ENCODE peak calls at places on chromosomes 5 and 9, in four cellular contexts. One of them, this sample, is unnamed.

GRCh38 chr5:147731708-147732551 is 50.6 kb downstream of the JAKMIP2 start:
- DNase-seq in upper lobe of right lung: no peak
- DNase-seq in lower lobe of right lung: no peak
- DNase-seq in body of pancreas: no peak
- DNase-seq in this sample: no peak

GRCh38 chr9:93127395-93127911 is 6.6 kb downstream of the NINJ1 start:
- DNase-seq in upper lobe of right lung: peak; percentile 83
- DNase-seq in lower lobe of right lung: peak; percentile 77
- DNase-seq in body of pancreas: no peak
- DNase-seq in this sample: no peak

GRCh38 chr9:85969727-85970126 is 28.8 kb downstream of the NAA35 start:
- DNase-seq in upper lobe of right lung: no peak
- DNase-seq in lower lobe of right lung: no peak
- DNase-seq in body of pancreas: no peak
- DNase-seq in this sample: no peak

GRCh38 chr5:133227897-133228296 is 176.1 kb downstream of the HSPA4 start:
- DNase-seq in upper lobe of right lung: no peak
- DNase-seq in lower lobe of right lung: no peak
- DNase-seq in body of pancreas: no peak
- DNase-seq in this sample: no peak

GRCh38 chr5:132777209-132778069 is at the start of gene SEPTIN8:
- DNase-seq in upper lobe of right lung: peak; percentile 78
- DNase-seq in lower lobe of right lung: peak; percentile 59
- DNase-seq in body of pancreas: peak; percentile 64
- DNase-seq in this sample: peak; percentile 55

GRCh38 chr9:107593224-107593870 is 103.8 kb upstream of the KLF4 start:
- DNase-seq in upper lobe of right lung: no peak
- DNase-seq in lower lobe of right lung: no peak
- DNase-seq in body of pancreas: no peak
- DNase-seq in this sample: no peak

GRCh38 chr5:122880749-122881148 is 35.3 kb downstream of the SNX24 start:
- DNase-seq in upper lobe of right lung: no peak
- DNase-seq in lower lobe of right lung: no peak
- DNase-seq in body of pancreas: no peak
- DNase-seq in this sample: no peak

GRCh38 chr9:121599186-121599871 is 52.1 kb upstream of the DAB2IP start:
- DNase-seq in upper lobe of right lung: peak; percentile 96
- DNase-seq in lower lobe of right lung: peak; percentile 93
- DNase-seq in body of pancreas: peak; percentile 96
- DNase-seq in this sample: peak; percentile 92

GRCh38 chr5:76838481-76839261 is 11.1 kb upstream of the S100Z start:
- DNase-seq in upper lobe of right lung: no peak
- DNase-seq in lower lobe of right lung: no peak
- DNase-seq in body of pancreas: peak; percentile 21
- DNase-seq in this sample: no peak

GRCh38 chr5:94010814-94011213 is 269.4 kb upstream of the POU5F2 start:
- DNase-seq in upper lobe of right lung: no peak
- DNase-seq in lower lobe of right lung: no peak
- DNase-seq in body of pancreas: no peak
- DNase-seq in this sample: no peak

GRCh38 chr5:150588495-150588890 is 52.0 kb upstream of the SYNPO start:
- DNase-seq in upper lobe of right lung: peak; percentile 18
- DNase-seq in lower lobe of right lung: no peak
- DNase-seq in body of pancreas: no peak
- DNase-seq in this sample: no peak

GRCh38 chr9:16413509-16414016 is 456.9 kb downstream of the BNC2 start:
- DNase-seq in upper lobe of right lung: no peak
- DNase-seq in lower lobe of right lung: no peak
- DNase-seq in body of pancreas: no peak
- DNase-seq in this sample: no peak

GRCh38 chr9:2723666-2724065 is 6.4 kb downstream of the KCNV2 start:
- DNase-seq in upper lobe of right lung: no peak
- DNase-seq in lower lobe of right lung: no peak
- DNase-seq in body of pancreas: no peak
- DNase-seq in this sample: no peak

GRCh38 chr5:115621365-115621900 is 4.4 kb downstream of the TMED7 start:
- DNase-seq in upper lobe of right lung: no peak
- DNase-seq in lower lobe of right lung: no peak
- DNase-seq in body of pancreas: no peak
- DNase-seq in this sample: no peak

GRCh38 chr5:173291722-173292658 is 36.2 kb downstream of the STC2 start:
- DNase-seq in upper lobe of right lung: no peak
- DNase-seq in lower lobe of right lung: no peak
- DNase-seq in body of pancreas: no peak
- DNase-seq in this sample: no peak

GRCh38 chr5:140634103-140634502 is 1.1 kb upstream of the CD14 start:
- DNase-seq in upper lobe of right lung: no peak
- DNase-seq in lower lobe of right lung: no peak
- DNase-seq in body of pancreas: no peak
- DNase-seq in this sample: no peak

GRCh38 chr5:78803386-78803785 is 154.8 kb upstream of the LHFPL2 start:
- DNase-seq in upper lobe of right lung: peak; percentile 65
- DNase-seq in lower lobe of right lung: no peak
- DNase-seq in body of pancreas: peak; percentile 42
- DNase-seq in this sample: no peak

DNA sequence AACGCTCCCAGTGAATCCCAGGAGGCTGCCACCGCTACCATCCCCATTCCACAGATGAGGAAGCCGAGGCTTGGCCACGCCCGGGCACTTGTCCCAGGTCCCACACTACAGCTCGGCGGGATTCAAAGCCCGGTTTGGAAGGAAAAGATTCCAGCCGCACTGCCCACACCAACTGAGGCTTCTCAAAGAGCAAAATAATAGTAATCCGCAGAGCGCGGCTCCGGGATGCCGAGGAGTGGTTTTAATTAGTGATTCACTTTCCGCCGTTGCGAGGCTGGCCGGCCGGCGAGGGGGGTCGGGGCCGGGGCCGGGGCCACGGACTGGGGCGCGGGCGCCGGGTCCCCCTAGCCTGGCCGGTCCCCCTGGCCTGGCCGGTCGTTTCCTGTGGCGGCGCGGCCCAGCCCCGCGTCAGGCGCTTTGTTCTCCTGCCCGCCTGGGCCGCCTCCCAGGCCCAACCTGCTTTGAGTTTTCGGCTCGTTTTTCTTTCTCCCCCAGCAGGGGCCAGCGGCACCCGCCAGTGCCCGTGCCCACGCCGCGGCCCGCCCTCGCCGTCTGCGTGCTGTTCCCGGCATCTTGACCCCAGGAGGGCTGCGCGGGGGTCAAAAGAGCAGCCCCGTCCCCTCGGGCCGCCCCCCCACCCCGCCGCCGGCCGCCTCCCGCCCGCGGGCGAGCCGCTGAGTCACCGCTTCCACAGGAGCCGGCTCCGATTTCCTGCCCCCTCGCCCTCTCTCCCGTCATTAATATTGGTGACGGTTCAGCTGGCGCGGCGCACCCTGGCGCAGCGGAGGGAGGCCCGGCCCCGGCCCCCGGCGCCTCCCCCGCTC is 31.2 kb downstream of the FGF18 start:
- DNase-seq in upper lobe of right lung: no peak
- DNase-seq in lower lobe of right lung: peak; percentile 57
- DNase-seq in body of pancreas: peak; percentile 45
- DNase-seq in this sample: peak; percentile 48
- H3K27ac ChIP-seq in upper lobe of right lung: peak overlapping the region; percentile 83
- H3K27ac ChIP-seq in lower lobe of right lung: peak overlapping the region; percentile 81
- H3K27ac ChIP-seq in body of pancreas: peak overlapping the region; percentile 1
- H3K27ac ChIP-seq in this sample: peak overlapping the region; percentile 85

GRCh38 chr5:135120951-135121350 is 86.9 kb upstream of the PITX1 start:
- DNase-seq in upper lobe of right lung: peak; percentile 51
- DNase-seq in lower lobe of right lung: no peak
- DNase-seq in body of pancreas: no peak
- DNase-seq in this sample: no peak
- TF ChIP-seq CTCF in upper lobe of right lung: no peak
- TF ChIP-seq CTCF in lower lobe of right lung: no peak
- TF ChIP-seq CTCF in body of pancreas: no peak
- TF ChIP-seq CTCF in this sample: no peak

GRCh38 chr5:80124519-80124918 is 89.4 kb downstream of the THBS4 start:
- DNase-seq in upper lobe of right lung: no peak
- DNase-seq in lower lobe of right lung: no peak
- DNase-seq in body of pancreas: no peak
- DNase-seq in this sample: no peak

GRCh38 chr5:80124111-80124510 is 89.0 kb downstream of the THBS4 start:
- DNase-seq in upper lobe of right lung: no peak
- DNase-seq in lower lobe of right lung: no peak
- DNase-seq in body of pancreas: no peak
- DNase-seq in this sample: no peak

GRCh38 chr5:80127037-80127642 is 92.0 kb downstream of the THBS4 start:
- DNase-seq in upper lobe of right lung: no peak
- DNase-seq in lower lobe of right lung: no peak
- DNase-seq in body of pancreas: no peak
- DNase-seq in this sample: no peak

GRCh38 chr5:80125962-80126480 is 90.9 kb downstream of the THBS4 start:
- DNase-seq in upper lobe of right lung: no peak
- DNase-seq in lower lobe of right lung: no peak
- DNase-seq in body of pancreas: no peak
- DNase-seq in this sample: no peak

GRCh38 chr5:80125022-80125961 is 90.1 kb downstream of the THBS4 start:
- DNase-seq in upper lobe of right lung: no peak
- DNase-seq in lower lobe of right lung: no peak
- DNase-seq in body of pancreas: no peak
- DNase-seq in this sample: no peak
- H3K27ac ChIP-seq in upper lobe of right lung: peak overlapping the region; percentile 44
- H3K27ac ChIP-seq in lower lobe of right lung: peak overlapping the region; percentile 26
- H3K27ac ChIP-seq in body of pancreas: peak overlapping the region; percentile 52
- H3K27ac ChIP-seq in this sample: no peak overlapping the region

DNA sequence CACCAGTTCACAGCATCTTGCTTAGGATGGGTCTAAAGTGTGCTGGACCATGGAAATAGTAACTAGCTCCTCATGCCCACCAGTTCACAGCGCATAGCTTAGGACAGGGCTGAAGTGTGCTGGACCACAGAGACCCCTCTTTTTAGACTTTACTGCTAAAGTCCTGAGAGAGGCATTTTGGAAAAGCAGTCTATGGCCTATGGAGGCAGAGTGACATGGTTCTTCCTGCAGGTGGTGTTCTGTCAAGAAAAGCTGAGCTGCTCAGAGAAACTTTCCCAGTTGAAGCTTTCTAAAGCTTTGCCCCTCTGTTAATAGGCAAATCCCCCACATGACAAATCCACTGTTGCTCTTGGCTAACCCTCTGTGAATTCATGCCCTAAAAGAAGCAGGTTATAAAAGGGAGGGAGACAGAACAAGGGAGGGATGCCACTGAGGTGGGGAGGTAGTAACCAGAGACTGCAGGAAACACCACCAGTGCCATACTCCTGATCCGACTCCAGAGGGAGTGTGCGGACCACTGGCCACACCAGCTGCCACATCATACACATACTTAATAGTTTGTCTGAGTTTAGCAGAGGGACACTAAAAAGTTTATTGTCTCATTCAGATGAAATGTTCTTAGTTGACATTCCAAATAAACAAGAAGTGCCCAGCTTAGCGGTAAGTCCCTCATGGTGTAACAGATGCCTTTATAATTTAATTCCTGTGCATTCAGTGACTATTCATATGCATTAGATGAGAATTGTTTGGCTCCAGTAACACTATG is 236.1 kb upstream of the NFIL3 start:
- DNase-seq in upper lobe of right lung: no peak
- DNase-seq in lower lobe of right lung: no peak
- DNase-seq in body of pancreas: peak; percentile 27
- DNase-seq in this sample: no peak
- TF ChIP-seq CTCF in upper lobe of right lung: peak; percentile 46
- TF ChIP-seq CTCF in lower lobe of right lung: peak; percentile 35
- TF ChIP-seq CTCF in body of pancreas: peak; percentile 33
- TF ChIP-seq CTCF in this sample: no peak

GRCh38 chr9:30075451-30076199 is 2308.8 kb upstream of the ACO1 start:
- DNase-seq in upper lobe of right lung: no peak
- DNase-seq in lower lobe of right lung: no peak
- DNase-seq in body of pancreas: no peak
- DNase-seq in this sample: no peak

GRCh38 chr9:30075022-30075421 is 2309.4 kb upstream of the ACO1 start:
- DNase-seq in upper lobe of right lung: no peak
- DNase-seq in lower lobe of right lung: no peak
- DNase-seq in body of pancreas: no peak
- DNase-seq in this sample: no peak

DNA sequence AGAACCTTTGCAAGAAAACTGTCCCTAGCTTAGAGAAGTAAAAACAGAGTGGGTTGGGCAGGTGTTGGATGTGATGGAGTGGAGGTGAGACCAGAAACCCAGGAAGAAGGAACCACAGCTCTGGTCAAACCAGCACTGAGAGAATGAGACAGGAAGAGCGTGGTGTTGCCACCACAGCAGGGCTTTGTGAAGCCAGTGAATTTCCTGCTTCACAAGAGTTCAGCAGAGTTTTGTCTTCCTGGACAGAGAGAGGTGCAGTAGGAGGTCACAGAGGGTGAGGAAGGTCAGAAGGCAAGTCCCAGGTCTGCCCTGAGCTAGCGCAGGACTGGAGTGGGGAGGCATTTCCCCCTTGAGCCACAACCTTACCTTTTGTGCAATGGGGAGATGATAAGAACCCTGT is 2306.2 kb upstream of the ACO1 start:
- DNase-seq in upper lobe of right lung: no peak
- DNase-seq in lower lobe of right lung: no peak
- DNase-seq in body of pancreas: no peak
- DNase-seq in this sample: no peak
- H3K27ac ChIP-seq in upper lobe of right lung: no peak overlapping the region
- H3K27ac ChIP-seq in lower lobe of right lung: no peak overlapping the region
- H3K27ac ChIP-seq in body of pancreas: no peak overlapping the region
- H3K27ac ChIP-seq in this sample: no peak overlapping the region

DNA sequence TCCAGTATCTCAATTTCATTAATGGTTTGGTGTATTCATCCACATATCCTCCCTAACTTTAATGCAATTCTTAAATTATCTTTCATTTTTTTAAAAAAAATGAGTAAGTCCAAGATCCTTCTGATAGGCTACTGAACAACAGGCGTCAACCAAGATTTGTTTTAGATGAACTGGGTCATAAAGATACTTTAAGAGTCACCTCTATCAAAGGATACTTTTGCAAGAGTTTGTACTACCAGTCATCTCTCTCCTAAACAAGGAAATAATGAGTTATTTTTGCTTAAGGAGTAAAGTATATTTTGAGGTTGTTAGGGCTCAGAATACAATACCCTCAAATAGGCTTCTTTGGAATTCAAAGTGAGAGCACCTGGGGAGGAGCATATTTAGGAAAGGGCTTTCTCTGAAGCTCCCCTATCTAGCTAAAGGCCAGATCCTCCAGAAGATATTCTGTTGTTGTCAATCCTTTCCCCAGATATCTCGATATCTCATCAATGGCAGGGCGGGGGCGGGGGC is 25.8 kb downstream of the HAVCR1 start:
- DNase-seq in upper lobe of right lung: no peak
- DNase-seq in lower lobe of right lung: no peak
- DNase-seq in body of pancreas: no peak
- DNase-seq in this sample: no peak
- TF ChIP-seq CTCF in upper lobe of right lung: no peak
- TF ChIP-seq CTCF in lower lobe of right lung: no peak
- TF ChIP-seq CTCF in body of pancreas: no peak
- TF ChIP-seq CTCF in this sample: no peak

DNA sequence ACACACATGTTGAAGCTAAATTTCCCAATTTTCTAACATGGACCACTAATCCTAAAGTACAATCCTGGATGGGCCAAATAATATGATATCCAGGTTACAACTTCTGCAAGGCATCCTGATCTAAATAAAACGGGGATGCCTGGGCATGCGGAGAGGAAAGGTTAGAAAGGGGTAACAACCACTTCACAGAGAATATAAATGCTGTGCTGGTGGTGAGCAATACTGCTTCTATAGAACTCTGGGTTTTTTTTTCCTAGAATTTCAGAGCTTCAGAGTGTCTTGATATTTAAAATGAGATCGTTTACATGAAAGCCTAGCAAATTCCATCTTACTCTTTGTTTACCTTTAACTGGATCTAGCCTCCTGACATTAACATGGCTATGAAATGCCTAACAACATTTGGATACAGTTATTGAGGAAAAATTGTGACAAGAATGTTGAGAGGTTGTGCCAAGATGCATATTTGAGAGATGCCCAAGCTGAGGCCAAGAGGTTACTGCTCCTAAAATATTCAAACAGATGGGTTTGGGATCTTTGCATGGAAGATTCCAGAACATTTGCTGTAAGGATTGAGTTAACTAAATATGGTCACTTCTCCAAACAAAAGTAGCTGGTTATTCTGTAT is 22.4 kb downstream of the TNFAIP8 start:
- DNase-seq in upper lobe of right lung: no peak
- DNase-seq in lower lobe of right lung: no peak
- DNase-seq in body of pancreas: no peak
- DNase-seq in this sample: no peak
- H3K27ac ChIP-seq in upper lobe of right lung: no peak overlapping the region
- H3K27ac ChIP-seq in lower lobe of right lung: no peak overlapping the region
- H3K27ac ChIP-seq in body of pancreas: no peak overlapping the region
- H3K27ac ChIP-seq in this sample: peak overlapping the region; percentile 41